ENCODE peak calls at places on chromosomes 16 and 17, in seven cellular contexts. M is NCI-H69; X is activated CD4-positive, alpha-beta memory T cell treated with anti-CD3 and anti-CD28 coated beads for 36 hours; R is lower leg skin; C is NCI-H1092 treated with DMSO at 0.1 percent for 48 hours; Q is frontal cortex; N is activated CD8-positive, alpha-beta T cell treated with anti-CD3 and anti-CD28 coated beads, Interleukin-2, amount 10 ng/mL, durations not matched to agents 7 days and 5 days. T is an unnamed sample.

GRCh38 chr17:31558748-31559646 is 167.5 kb downstream of the RAB11FIP4 start:
- DNase-seq in M (peak), X (peak), R (peak), C (peak), Q (peak), N (peak), T (no peak)

GRCh38 chr17:30378191-30378796 is 433 bp upstream of the CPD start:
- DNase-seq in M (peak), X (peak), R (no peak), C (no peak), Q (no peak), N (peak), T (no peak)

GRCh38 chr16:65083181-65083845 is 38.5 kb downstream of the CDH11 start:
- DNase-seq in M (no peak), X (no peak), R (no peak), C (no peak), Q (no peak), N (no peak), T (no peak)

GRCh38 chr16:1261131-1261917 is 5.5 kb downstream of the TPSD1 start:
- DNase-seq in M (peak), X (no peak), R (no peak), C (no peak), Q (no peak), N (no peak), T (no peak)

GRCh38 chr16:56424791-56425438 is 430 bp downstream of the AMFR start:
- DNase-seq in M (peak), X (peak), R (no peak), C (peak), Q (peak), N (peak), T (no peak)

GRCh38 chr17:9845306-9845705 is 19.6 kb downstream of the GLP2R start:
- DNase-seq in M (no peak), X (no peak), R (no peak), C (no peak), Q (no peak), N (no peak), T (no peak)

GRCh38 chr17:76136276-76137025 is 4.6 kb downstream of the FOXJ1 start:
- DNase-seq in M (peak), X (no peak), R (no peak), C (no peak), Q (no peak), N (no peak), T (no peak)

GRCh38 chr16:30473231-30474061 is 904 bp downstream of the ITGAL start:
- DNase-seq in M (no peak), X (peak), R (no peak), C (no peak), Q (no peak), N (peak), T (no peak)

GRCh38 chr16:50040028-50040427 is 15.0 kb downstream of the CNEP1R1 start:
- DNase-seq in M (no peak), X (no peak), R (no peak), C (no peak), Q (no peak), N (no peak), T (no peak)

GRCh38 chr17:40317345-40317873 is 8.4 kb downstream of the RARA start:
- DNase-seq in M (peak), X (peak), R (no peak), C (no peak), Q (no peak), N (peak), T (no peak)

GRCh38 chr16:55263271-55264250 is 60.4 kb upstream of the IRX6 start:
- DNase-seq in M (no peak), X (no peak), R (no peak), C (no peak), Q (no peak), N (no peak), T (no peak)

GRCh38 chr17:66474810-66475497 is 172.5 kb downstream of the PRKCA start:
- DNase-seq in M (peak), X (no peak), R (no peak), C (no peak), Q (no peak), N (no peak), T (no peak)

GRCh38 chr17:48601528-48602430 is 3.0 kb downstream of the HOXB6 start:
- DNase-seq in M (peak), X (no peak), R (no peak), C (no peak), Q (no peak), N (no peak), T (no peak)

GRCh38 chr17:41519501-41520224 is 973 bp upstream of the KRT15 start:
- DNase-seq in M (peak), X (no peak), R (no peak), C (peak), Q (no peak), N (no peak), T (no peak)

GRCh38 chr17:4566785-4567184 is 6.4 kb upstream of the GGT6 start:
- DNase-seq in M (peak), X (peak), R (peak), C (peak), Q (peak), N (peak), T (peak)

GRCh38 chr17:39923836-39924690 is 3.3 kb downstream of the ORMDL3 start:
- DNase-seq in M (no peak), X (no peak), R (no peak), C (no peak), Q (no peak), N (no peak), T (no peak)

GRCh38 chr17:9839433-9839832 is 13.7 kb downstream of the GLP2R start:
- DNase-seq in M (no peak), X (no peak), R (no peak), C (no peak), Q (no peak), N (no peak), T (peak)

GRCh38 chr16:69906838-69907301 is 44.3 kb upstream of the CLEC18A start:
- DNase-seq in M (no peak), X (no peak), R (no peak), C (no peak), Q (no peak), N (no peak), T (peak)

GRCh38 chr17:36550491-36551417 is 6.0 kb downstream of the GGNBP2 start:
- DNase-seq in M (no peak), X (peak), R (no peak), C (no peak), Q (no peak), N (no peak), T (no peak)

GRCh38 chr17:7922499-7923289 is 6.6 kb upstream of the RNF227 start:
- DNase-seq in M (no peak), X (peak), R (peak), C (no peak), Q (peak), N (peak), T (no peak)

GRCh38 chr16:68499011-68499410 is 40.1 kb upstream of the ZFP90 start:
- DNase-seq in M (peak), X (no peak), R (no peak), C (no peak), Q (no peak), N (no peak), T (no peak)

GRCh38 chr16:2857451-2858244 is at the start of gene PRSS22:
- DNase-seq in M (peak), X (peak), R (no peak), C (no peak), Q (no peak), N (no peak), T (no peak)

GRCh38 chr16:25897677-25898076 is 205.9 kb downstream of the HS3ST4 start:
- DNase-seq in M (no peak), X (no peak), R (no peak), C (no peak), Q (no peak), N (no peak), T (no peak)

GRCh38 chr16:81005644-81006471 is 827 bp downstream of the CMC2 start:
- DNase-seq in M (peak), X (peak), R (peak), C (no peak), Q (no peak), N (no peak), T (no peak)

GRCh38 chr17:78817123-78817522 is 23.5 kb downstream of the USP36 start:
- DNase-seq in M (no peak), X (peak), R (no peak), C (no peak), Q (no peak), N (peak), T (no peak)

GRCh38 chr16:88318091-88318494 is 64.7 kb upstream of the ZNF469 start:
- DNase-seq in M (no peak), X (no peak), R (no peak), C (no peak), Q (no peak), N (no peak), T (no peak)